ENCODE peak calls at places on chromosomes 7 and 10, in six cellular contexts. W is MM.1S, O is HCT116, H is endothelial cell of umbilical vein, Z is mammary epithelial cell, B is K562. R is an unnamed sample.

GRCh38 chr7:157499121-157499834 is 162.5 kb downstream of the DNAJB6 start:
- DNase-seq in W (no peak), O (no peak), H (no peak), Z (no peak), B (no peak), R (no peak)

GRCh38 chr7:16484453-16485158 is 19.1 kb upstream of the SOSTDC1 start:
- DNase-seq in W (no peak), O (peak), H (no peak), Z (peak), B (no peak), R (peak)

GRCh38 chr10:65291276-65291675 is 1634.6 kb upstream of the LRRTM3 start:
- DNase-seq in W (no peak), O (no peak), H (no peak), Z (no peak), B (no peak), R (no peak)

GRCh38 chr7:43592321-43592720 is 9.4 kb downstream of the STK17A start:
- DNase-seq in W (no peak), O (no peak), H (no peak), Z (no peak), B (no peak), R (no peak)

GRCh38 chr10:132208489-132209050 is 21.8 kb downstream of the DPYSL4 start:
- DNase-seq in W (no peak), O (no peak), H (no peak), Z (no peak), B (no peak), R (no peak)

GRCh38 chr10:124647421-124648130 is 96.6 kb downstream of the FAM53B start:
- DNase-seq in W (peak), O (peak), H (peak), Z (peak), B (peak), R (no peak)

GRCh38 chr7:12490105-12490688 is 80.3 kb upstream of the SCIN start:
- DNase-seq in W (peak), O (peak), H (peak), Z (peak), B (peak), R (peak)

GRCh38 chr7:1059200-1060091 is 15.1 kb downstream of the GPR146 start:
- DNase-seq in W (no peak), O (peak), H (peak), Z (no peak), B (peak), R (no peak)

GRCh38 chr7:50826371-50827172 is 43.9 kb upstream of the GRB10 start:
- DNase-seq in W (no peak), O (peak), H (peak), Z (peak), B (no peak), R (peak)

GRCh38 chr7:29292886-29293658 is 98.5 kb downstream of the CHN2 start:
- DNase-seq in W (no peak), O (no peak), H (no peak), Z (no peak), B (no peak), R (no peak)

GRCh38 chr10:12631216-12631615 is 281.9 kb downstream of the CAMK1D start:
- DNase-seq in W (no peak), O (no peak), H (no peak), Z (peak), B (no peak), R (no peak)

GRCh38 chr10:97020452-97021400 is 165.0 kb downstream of the SLIT1 start:
- DNase-seq in W (no peak), O (no peak), H (no peak), Z (no peak), B (no peak), R (no peak)

GRCh38 chr10:12938271-12938670 is 63.2 kb downstream of the CCDC3 start:
- DNase-seq in W (no peak), O (no peak), H (no peak), Z (no peak), B (no peak), R (peak)

GRCh38 chr10:113132651-113133088 is 182.6 kb downstream of the TCF7L2 start:
- DNase-seq in W (no peak), O (no peak), H (no peak), Z (no peak), B (no peak), R (peak)

GRCh38 chr7:131529617-131530016 is 26.8 kb downstream of the PODXL start:
- DNase-seq in W (no peak), O (no peak), H (no peak), Z (no peak), B (no peak), R (no peak)

GRCh38 chr10:14086596-14086995 is 244.1 kb downstream of the FRMD4A start:
- DNase-seq in W (no peak), O (no peak), H (no peak), Z (no peak), B (no peak), R (peak)

GRCh38 chr10:79115302-79115701 is 46.5 kb downstream of the ZMIZ1 start:
- DNase-seq in W (no peak), O (no peak), H (no peak), Z (no peak), B (no peak), R (no peak)

GRCh38 chr10:79111427-79111826 is 42.7 kb downstream of the ZMIZ1 start:
- DNase-seq in W (no peak), O (no peak), H (no peak), Z (peak), B (no peak), R (peak)

GRCh38 chr10:79111846-79112614 is 43.3 kb downstream of the ZMIZ1 start:
- DNase-seq in W (no peak), O (no peak), H (no peak), Z (no peak), B (no peak), R (no peak)

GRCh38 chr10:79113827-79114226 is 45.1 kb downstream of the ZMIZ1 start:
- DNase-seq in W (no peak), O (no peak), H (no peak), Z (no peak), B (no peak), R (no peak)

DNA sequence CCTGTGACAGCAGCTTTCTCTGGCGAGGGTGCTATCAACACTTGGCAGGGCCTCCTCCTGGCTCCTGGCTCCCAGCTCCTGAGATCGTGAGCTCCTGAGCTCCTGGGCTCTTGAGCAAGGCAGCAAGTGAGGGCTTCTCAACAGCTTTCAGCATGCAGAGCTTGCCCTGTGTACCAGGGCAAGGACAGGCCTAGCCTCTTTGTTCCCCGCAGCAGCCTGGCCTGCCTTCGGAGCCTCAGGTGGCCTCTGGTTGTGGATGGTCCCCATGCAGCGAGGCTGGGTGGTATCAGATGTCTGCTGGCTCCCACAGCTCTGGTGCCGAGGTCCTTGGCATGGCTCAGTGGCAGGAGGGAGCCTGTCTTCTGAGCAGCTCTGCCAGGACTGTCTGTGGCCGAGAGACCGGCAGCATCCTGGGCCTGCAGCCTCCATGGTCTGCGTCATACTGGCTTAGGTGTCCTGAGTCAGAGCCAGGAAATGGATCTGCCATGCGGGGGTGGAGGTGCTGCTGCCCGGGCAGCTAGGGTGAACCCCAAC is 44.2 kb downstream of the ZMIZ1 start:
- DNase-seq in W (no peak), O (no peak), H (peak), Z (peak), B (no peak), R (peak)
- H2AFZ ChIP-seq in W (no peak), O (no peak), H (no peak), Z (peak), B (no peak), R (no peak)

GRCh38 chr10:101775273-101776131 is at the start of gene FGF8:
- DNase-seq in W (no peak), O (no peak), H (no peak), Z (no peak), B (no peak), R (no peak)
- H3K4me2 ChIP-seq in W (no peak), O (no peak), H (no peak), Z (peak), B (no peak), R (peak)

GRCh38 chr10:69643779-69644657 is 14.0 kb downstream of the FAM241B start:
- DNase-seq in W (no peak), O (no peak), H (no peak), Z (no peak), B (no peak), R (no peak)
- H2AFZ ChIP-seq in W (no peak), O (no peak), H (no peak), Z (no peak), B (no peak), R (no peak)

GRCh38 chr7:134777908-134778580 is 1.4 kb upstream of the CALD1 start:
- DNase-seq in W (no peak), O (no peak), H (peak), Z (peak), B (no peak), R (no peak)
- H3K4me2 ChIP-seq in W (peak), O (no peak), H (peak), Z (peak), B (no peak), R (peak)

GRCh38 chr10:4176500-4177281 is 391.7 kb upstream of the KLF6 start:
- DNase-seq in W (no peak), O (no peak), H (no peak), Z (no peak), B (no peak), R (no peak)

GRCh38 chr10:4177826-4178225 is 392.8 kb upstream of the KLF6 start:
- DNase-seq in W (no peak), O (no peak), H (no peak), Z (no peak), B (no peak), R (no peak)

GRCh38 chr10:4181690-4182089 is 396.7 kb upstream of the KLF6 start:
- DNase-seq in W (no peak), O (no peak), H (no peak), Z (no peak), B (no peak), R (no peak)

GRCh38 chr10:4183761-4184261 is 398.8 kb upstream of the KLF6 start:
- DNase-seq in W (no peak), O (no peak), H (peak), Z (no peak), B (no peak), R (peak)

DNA sequence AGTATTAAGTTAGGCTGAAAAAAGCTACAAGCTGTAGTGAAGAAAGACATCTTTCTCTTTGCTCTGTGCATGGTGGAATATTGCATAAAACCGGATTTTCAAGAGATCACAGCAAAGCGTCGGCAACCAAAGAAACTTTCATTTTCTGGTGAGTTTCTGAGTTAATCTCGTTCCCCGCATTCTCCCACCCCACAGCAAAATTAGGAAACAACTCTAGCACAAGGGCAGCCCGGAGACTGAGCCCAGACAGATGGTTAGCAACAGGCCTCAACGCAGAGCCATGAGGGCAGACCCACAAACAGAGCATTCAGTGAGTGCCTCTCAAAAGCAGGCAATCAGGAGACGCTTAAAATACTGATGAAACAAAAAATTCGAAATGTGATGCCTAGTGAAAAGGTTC is 396.1 kb upstream of the KLF6 start:
- DNase-seq in W (no peak), O (no peak), H (no peak), Z (no peak), B (no peak), R (no peak)
- H2AFZ ChIP-seq in W (no peak), O (no peak), H (no peak), Z (no peak), B (no peak), R (peak)

GRCh38 chr10:30701471-30702173 is 72.1 kb upstream of the LYZL2 start:
- DNase-seq in W (peak), O (no peak), H (no peak), Z (no peak), B (no peak), R (peak)
- H3K4me2 ChIP-seq in W (peak), O (peak), H (no peak), Z (no peak), B (no peak), R (peak)

GRCh38 chr10:60313589-60313952 is 76.1 kb downstream of the ANK3 start:
- DNase-seq in W (no peak), O (no peak), H (no peak), Z (no peak), B (no peak), R (no peak)

GRCh38 chr10:60315311-60315710 is 74.4 kb downstream of the ANK3 start:
- DNase-seq in W (no peak), O (no peak), H (peak), Z (no peak), B (no peak), R (no peak)

GRCh38 chr10:60312818-60313588 is 76.7 kb downstream of the ANK3 start:
- DNase-seq in W (no peak), O (peak), H (peak), Z (peak), B (peak), R (peak)

GRCh38 chr10:60314306-60314940 is 75.3 kb downstream of the ANK3 start:
- DNase-seq in W (no peak), O (peak), H (peak), Z (peak), B (no peak), R (peak)

DNA sequence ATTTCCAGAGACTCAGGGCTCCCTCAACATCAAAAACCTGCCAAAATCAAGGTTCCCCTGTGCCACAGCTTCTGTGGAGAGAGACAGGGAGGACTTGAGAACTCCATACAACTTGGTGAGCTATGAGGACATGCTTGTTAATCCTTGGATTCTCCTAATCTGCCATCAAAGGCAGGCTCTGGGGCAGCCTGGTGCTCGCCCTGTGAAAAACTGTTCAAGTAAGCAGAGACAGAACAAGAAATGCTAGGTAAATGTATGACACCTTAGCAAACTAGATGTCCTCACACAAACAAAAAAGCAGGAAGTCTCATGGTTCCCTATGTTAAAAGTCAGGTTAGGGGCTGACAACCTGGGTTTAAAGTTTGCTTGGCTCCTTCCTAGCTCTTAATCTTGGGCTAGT is 73.6 kb downstream of the ANK3 start:
- DNase-seq in W (no peak), O (no peak), H (no peak), Z (no peak), B (no peak), R (no peak)
- H2AFZ ChIP-seq in W (no peak), O (no peak), H (peak), Z (no peak), B (peak), R (no peak)

R was measured in astrocyte.